ENCODE peak calls at places on chromosomes 3 and 15, in four cellular contexts. M, W, P and S are unnamed samples.

GRCh38 chr3:125011941-125012340 is 43.9 kb downstream of the HEG1 start:
- DNase-seq in M (no peak), W (peak; percentile 40), P (no peak), S (no peak)

GRCh38 chr3:9061634-9062033 is 98.4 kb upstream of the RAD18 start:
- DNase-seq in M (no peak), W (no peak), P (no peak), S (no peak)

GRCh38 chr15:74422723-74423442 is 10.9 kb downstream of the SEMA7A start:
- DNase-seq in M (peak; percentile 98), W (peak; percentile 52), P (no peak), S (peak; percentile 62)

GRCh38 chr3:31092748-31093607 is 198.5 kb upstream of the GADL1 start:
- DNase-seq in M (peak; percentile 79), W (peak; percentile 16), P (no peak), S (no peak)

GRCh38 chr3:143135150-143135549 is 15.6 kb downstream of the CHST2 start:
- DNase-seq in M (peak; percentile 77), W (peak; percentile 95), P (no peak), S (no peak)

GRCh38 chr3:194120789-194121770 is 14.9 kb upstream of the HES1 start:
- DNase-seq in M (no peak), W (no peak), P (no peak), S (no peak)

GRCh38 chr15:83561661-83562060 is 92.3 kb upstream of the ADAMTSL3 start:
- DNase-seq in M (peak; percentile 79), W (no peak), P (no peak), S (no peak)

GRCh38 chr3:69941037-69941436 is 58.5 kb upstream of the SAMMSON start:
- DNase-seq in M (no peak), W (peak; percentile 59), P (no peak), S (no peak)

GRCh38 chr15:62075595-62076279 is 9.0 kb downstream of the C2CD4A start:
- DNase-seq in M (peak; percentile 68), W (peak; percentile 56), P (no peak), S (no peak)

GRCh38 chr15:85024509-85025336 is 43.1 kb downstream of the PDE8A start:
- DNase-seq in M (no peak), W (peak; percentile 62), P (no peak), S (no peak)

GRCh38 chr3:193776626-193777025 is 183.6 kb downstream of the OPA1 start:
- DNase-seq in M (no peak), W (no peak), P (no peak), S (no peak)

GRCh38 chr3:159724627-159725026 is 264.0 kb upstream of the IL12A start:
- DNase-seq in M (peak; percentile 62), W (peak; percentile 48), P (no peak), S (no peak)

GRCh38 chr3:107757140-107757539 is 234.4 kb downstream of the BBX start:
- DNase-seq in M (no peak), W (no peak), P (no peak), S (no peak)

GRCh38 chr15:85689729-85690128 is 105.0 kb downstream of the KLHL25 start:
- DNase-seq in M (no peak), W (peak; percentile 72), P (peak; percentile 43), S (peak; percentile 69)

GRCh38 chr3:70264122-70264780 is 48.2 kb downstream of the MDFIC2 start:
- DNase-seq in M (no peak), W (peak; percentile 1), P (no peak), S (no peak)

GRCh38 chr15:71800835-71801745 is 9.3 kb upstream of the NR2E3 start:
- DNase-seq in M (peak; percentile 83), W (peak; percentile 89), P (peak; percentile 75), S (no peak)

GRCh38 chr15:91499774-91500383 is 353.6 kb upstream of the SLCO3A1 start:
- DNase-seq in M (no peak), W (no peak), P (no peak), S (peak; percentile 48)

GRCh38 chr3:50971487-50971924 is 296.8 kb downstream of the DOCK3 start:
- DNase-seq in M (peak; percentile 79), W (peak; percentile 45), P (peak; percentile 23), S (peak; percentile 73)

GRCh38 chr3:42516443-42516842 is 14.0 kb downstream of the VIPR1 start:
- DNase-seq in M (no peak), W (no peak), P (no peak), S (no peak)

GRCh38 chr3:149443545-149443912 is 31.0 kb upstream of the TM4SF4 start:
- DNase-seq in M (no peak), W (no peak), P (no peak), S (no peak)

GRCh38 chr3:10391391-10391790 is 70.5 kb upstream of the SEC13 start:
- DNase-seq in M (no peak), W (no peak), P (no peak), S (no peak)

GRCh38 chr15:97892167-97892938 is 68.2 kb upstream of the ARRDC4 start:
- DNase-seq in M (no peak), W (no peak), P (no peak), S (no peak)

GRCh38 chr3:113132571-113132996 is 78.8 kb upstream of the BOC start:
- DNase-seq in M (no peak), W (peak; percentile 68), P (no peak), S (no peak)

GRCh38 chr15:86813892-86814291 is 734.2 kb downstream of the AGBL1 start:
- DNase-seq in M (no peak), W (no peak), P (no peak), S (no peak)

GRCh38 chr3:133117342-133117741 is 79.2 kb downstream of the TMEM108 start:
- DNase-seq in M (no peak), W (no peak), P (no peak), S (no peak)

GRCh38 chr15:66401130-66402021 is 14.7 kb downstream of the MAP2K1 start:
- DNase-seq in M (no peak), W (no peak), P (no peak), S (peak; percentile 37)

GRCh38 chr15:66399276-66399675 is 12.6 kb downstream of the MAP2K1 start:
- DNase-seq in M (no peak), W (no peak), P (no peak), S (no peak)

GRCh38 chr15:66403323-66403722 is 16.6 kb downstream of the MAP2K1 start:
- DNase-seq in M (no peak), W (no peak), P (no peak), S (no peak)

GRCh38 chr15:66402885-66403284 is 16.2 kb downstream of the MAP2K1 start:
- DNase-seq in M (no peak), W (no peak), P (no peak), S (no peak)

GRCh38 chr15:66400351-66400774 is 13.7 kb downstream of the MAP2K1 start:
- DNase-seq in M (no peak), W (peak; percentile 60), P (no peak), S (no peak)
- H2AK5ac ChIP-seq in M (no peak overlapping the region), W (no peak overlapping the region), P (no peak overlapping the region), S (no peak overlapping the region)

GRCh38 chr3:196122688-196123046 is 40.8 kb upstream of the TFRC start:
- DNase-seq in M (peak; percentile 52), W (no peak), P (no peak), S (no peak)
- H3K23ac ChIP-seq in M (no peak overlapping the region), W (no peak overlapping the region), P (no peak overlapping the region), S (no peak overlapping the region)

GRCh38 chr3:73226026-73226425 is 164.6 kb downstream of the EBLN2 start:
- DNase-seq in M (no peak), W (no peak), P (no peak), S (no peak)
- H2AK5ac ChIP-seq in M (no peak overlapping the region), W (no peak overlapping the region), P (no peak overlapping the region), S (no peak overlapping the region)

DNA sequence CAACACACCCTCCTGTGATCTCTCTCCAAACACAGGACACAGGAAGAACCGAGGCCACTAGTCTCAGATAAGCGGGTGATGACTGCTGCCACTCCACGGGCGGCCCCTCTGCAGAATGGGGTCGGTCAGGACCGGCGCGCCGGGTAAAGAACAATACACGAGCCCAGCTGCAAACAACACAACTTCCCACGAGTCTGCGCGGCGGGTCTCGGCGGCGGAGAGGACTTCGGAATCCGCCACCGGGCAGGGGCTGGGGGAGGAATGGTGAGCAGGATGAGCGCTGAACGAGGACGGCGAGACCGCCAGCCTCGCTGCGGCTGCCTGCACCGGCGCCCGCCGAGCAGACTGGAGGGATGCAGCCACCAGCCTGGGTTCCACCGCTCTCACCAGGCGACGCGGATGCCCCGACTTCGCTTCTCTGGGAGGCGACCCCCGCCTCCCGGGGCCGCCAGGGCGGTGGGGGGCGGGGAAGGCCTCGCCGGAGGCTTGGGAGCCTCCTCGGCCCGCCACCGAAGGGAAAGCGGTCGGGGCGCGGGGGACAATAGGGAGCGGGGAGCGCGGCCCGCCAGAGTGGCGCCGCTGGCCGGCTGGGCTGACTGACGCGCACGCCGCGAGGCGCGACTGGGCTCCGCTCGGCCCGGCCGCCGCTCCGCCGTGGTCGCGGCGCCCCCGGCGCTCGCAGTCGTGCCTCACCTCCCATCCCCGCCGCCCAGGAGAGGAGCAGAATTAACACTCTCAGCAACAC is 548 bp downstream of the ADAM10 start:
- DNase-seq in M (peak; percentile 59), W (no peak), P (peak; percentile 62), S (peak; percentile 47)
- H3K23ac ChIP-seq in M (no peak overlapping the region), W (peak overlapping the region; percentile 90), P (peak overlapping the region; percentile 15), S (no peak overlapping the region)

GRCh38 chr15:92929002-92929401 is 28.9 kb downstream of the CHD2 start:
- DNase-seq in M (no peak), W (no peak), P (no peak), S (no peak)

GRCh38 chr15:92930061-92930460 is 29.9 kb downstream of the CHD2 start:
- DNase-seq in M (peak; percentile 48), W (peak; percentile 65), P (no peak), S (no peak)

GRCh38 chr15:92932946-92933649 is 33.0 kb downstream of the CHD2 start:
- DNase-seq in M (no peak), W (no peak), P (no peak), S (no peak)

GRCh38 chr15:92928351-92928750 is 28.2 kb downstream of the CHD2 start:
- DNase-seq in M (no peak), W (no peak), P (no peak), S (no peak)

GRCh38 chr15:92930776-92931175 is 30.7 kb downstream of the CHD2 start:
- DNase-seq in M (peak; percentile 51), W (peak; percentile 93), P (no peak), S (no peak)
- H2AK5ac ChIP-seq in M (no peak overlapping the region), W (no peak overlapping the region), P (no peak overlapping the region), S (no peak overlapping the region)

GRCh38 chr3:177314897-177315296 is 117.6 kb upstream of the TBL1XR1 start:
- DNase-seq in M (no peak), W (no peak), P (no peak), S (no peak)

GRCh38 chr3:177312491-177312890 is 115.2 kb upstream of the TBL1XR1 start:
- DNase-seq in M (no peak), W (no peak), P (no peak), S (no peak)

GRCh38 chr3:177306252-177306651 is 109.0 kb upstream of the TBL1XR1 start:
- DNase-seq in M (no peak), W (peak; percentile 50), P (no peak), S (no peak)

GRCh38 chr3:177307391-177307790 is 110.1 kb upstream of the TBL1XR1 start:
- DNase-seq in M (no peak), W (no peak), P (no peak), S (no peak)

GRCh38 chr3:177308911-177309310 is 111.6 kb upstream of the TBL1XR1 start:
- DNase-seq in M (no peak), W (no peak), P (no peak), S (no peak)
- H3K23ac ChIP-seq in M (no peak overlapping the region), W (no peak overlapping the region), P (no peak overlapping the region), S (no peak overlapping the region)